ENCODE peak calls at places on chromosome 21, in four cellular contexts. L, K, N and O are unnamed samples.

GRCh38 chr21:16942703-16943102 is 570.1 kb upstream of the CXADR start:
- DNase-seq in L (no peak), K (no peak), N (peak), O (no peak)

GRCh38 chr21:45169682-45170081 is 95.3 kb downstream of the ADARB1 start:
- DNase-seq in L (no peak), N (no peak), K (no peak), O (no peak)

GRCh38 chr21:46158666-46159300 is 3.4 kb upstream of the FTCD start:
- DNase-seq in K (no peak), N (no peak), L (peak), O (peak)

GRCh38 chr21:29258626-29259335 is 39.9 kb upstream of the BACH1 start:
- DNase-seq in L (no peak), K (no peak), N (no peak), O (no peak)

GRCh38 chr21:34950980-34951379 is 98.1 kb downstream of the RUNX1 start:
- DNase-seq in L (no peak), N (no peak), K (peak), O (no peak)

GRCh38 chr21:45541221-45542039 is 810 bp downstream of the SLC19A1 start:
- DNase-seq in N (no peak), L (peak), K (peak), O (peak)

GRCh38 chr21:42747746-42748351 is 94.4 kb downstream of the PDE9A start:
- DNase-seq in L (peak), K (no peak), N (no peak), O (peak)

GRCh38 chr21:15631342-15631741 is 98.4 kb upstream of the USP25 start:
- DNase-seq in K (no peak), L (no peak), N (no peak), O (no peak)

GRCh38 chr21:45290948-45291612 is 3.4 kb upstream of the POFUT2 start:
- DNase-seq in K (no peak), N (peak), L (peak), O (no peak)

GRCh38 chr21:40687625-40688024 is 159.3 kb downstream of the DSCAM start:
- DNase-seq in L (no peak), K (no peak), N (peak), O (no peak)

GRCh38 chr21:45128613-45129226 is 54.3 kb downstream of the ADARB1 start:
- DNase-seq in N (peak), K (peak), L (peak), O (peak)